ENCODE peak calls at places on chromosome 15, in ten cellular contexts. U is HepG2; P is iPS DF 6.9; S is cardiac fibroblast; O is CD8-positive, alpha-beta memory T cell; A is adipocyte; W is foreskin fibroblast; E is tibial nerve; L is adrenal gland; Z is coronary artery. V is an unnamed sample.

GRCh38 chr15:51341366-51342248 is at the start of gene GLDN:
- DNase-seq in U (no peak), P (no peak), S (peak; percentile 12), O (no peak), A (peak; percentile 44), W (peak; percentile 59), E (peak; percentile 20), L (no peak), Z (peak; percentile 90), V (no peak)

GRCh38 chr15:82832601-82833209 is 23.3 kb downstream of the WHAMM start:
- DNase-seq in U (no peak), P (no peak), S (peak; percentile 90), O (no peak), A (peak; percentile 81), W (peak; percentile 89), E (no peak), L (no peak), Z (no peak), V (peak; percentile 58)

GRCh38 chr15:69892351-69892750 is 205.4 kb downstream of the TLE3 start:
- DNase-seq in U (no peak), P (no peak), S (no peak), O (no peak), A (no peak), W (no peak), E (no peak), L (no peak), Z (no peak), V (no peak)

GRCh38 chr15:72797834-72798233 is 14.3 kb upstream of the ADPGK start:
- DNase-seq in U (peak; percentile 41), P (no peak), S (no peak), O (no peak), A (no peak), W (no peak), E (no peak), L (no peak), Z (no peak), V (no peak)

GRCh38 chr15:34726407-34727100 is 28.2 kb downstream of the GJD2 start:
- DNase-seq in U (no peak), P (no peak), S (peak; percentile 8), O (no peak), A (peak; percentile 71), W (peak; percentile 45), E (no peak), L (no peak), Z (no peak), V (no peak)

GRCh38 chr15:76185716-76186115 is 125.6 kb downstream of the ETFA start:
- DNase-seq in U (peak; percentile 72), P (peak; percentile 61), S (peak; percentile 91), O (no peak), A (peak; percentile 56), W (peak; percentile 78), E (no peak), L (no peak), Z (no peak), V (no peak)

GRCh38 chr15:74376226-74376625 is 8.8 kb upstream of the CYP11A1 start:
- DNase-seq in U (no peak), P (no peak), S (no peak), O (no peak), A (no peak), W (no peak), E (no peak), L (no peak), Z (peak; percentile 52), V (no peak)

GRCh38 chr15:47820780-47821319 is 103.5 kb downstream of the SEMA6D start:
- DNase-seq in U (no peak), P (no peak), S (peak; percentile 82), O (no peak), A (peak; percentile 61), W (peak; percentile 76), E (no peak), L (no peak), Z (no peak), V (peak; percentile 62)

GRCh38 chr15:62363913-62364312 is 198.8 kb upstream of the C2CD4B start:
- DNase-seq in U (no peak), P (no peak), S (no peak), O (no peak), A (no peak), W (no peak), E (no peak), L (no peak), Z (no peak), V (no peak)

GRCh38 chr15:85588657-85589056 is 206.1 kb downstream of the KLHL25 start:
- DNase-seq in U (no peak), P (no peak), S (peak; percentile 75), O (no peak), A (peak; percentile 57), W (peak; percentile 47), E (no peak), L (no peak), Z (no peak), V (no peak)

GRCh38 chr15:95208988-95209387 is 977.6 kb downstream of the MCTP2 start:
- DNase-seq in U (no peak), P (no peak), S (peak; percentile 37), O (no peak), A (no peak), W (peak; percentile 45), E (no peak), L (no peak), Z (no peak), V (no peak)

GRCh38 chr15:28049594-28049993 is 49.5 kb downstream of the OCA2 start:
- DNase-seq in U (no peak), P (no peak), S (no peak), O (no peak), A (no peak), W (no peak), E (no peak), L (no peak), Z (no peak), V (no peak)

GRCh38 chr15:72271895-72272212 is 500 bp downstream of the PARP6 start:
- DNase-seq in U (no peak), P (no peak), S (peak; percentile 19), O (peak; percentile 12), A (peak; percentile 52), W (peak; percentile 28), E (no peak), L (no peak), Z (no peak), V (no peak)

GRCh38 chr15:47394410-47394809 is 322.9 kb upstream of the SEMA6D start:
- DNase-seq in U (no peak), P (no peak), S (no peak), O (no peak), A (no peak), W (no peak), E (no peak), L (no peak), Z (no peak), V (no peak)

GRCh38 chr15:36880226-36880912 is 220.0 kb downstream of the MEIS2 start:
- DNase-seq in U (no peak), P (no peak), S (no peak), O (no peak), A (no peak), W (no peak), E (no peak), L (no peak), Z (no peak), V (no peak)

GRCh38 chr15:36880913-36881290 is 219.4 kb downstream of the MEIS2 start:
- DNase-seq in U (no peak), P (no peak), S (no peak), O (no peak), A (no peak), W (no peak), E (no peak), L (no peak), Z (no peak), V (no peak)

GRCh38 chr15:36883705-36884355 is 216.5 kb downstream of the MEIS2 start:
- DNase-seq in U (peak; percentile 69), P (peak; percentile 86), S (peak; percentile 91), O (peak; percentile 38), A (peak; percentile 96), W (peak; percentile 92), E (peak; percentile 67), L (peak; percentile 95), Z (peak; percentile 87), V (peak; percentile 53)

GRCh38 chr15:36884404-36885335 is 215.7 kb downstream of the MEIS2 start:
- DNase-seq in U (no peak), P (no peak), S (no peak), O (no peak), A (no peak), W (no peak), E (no peak), L (no peak), Z (no peak), V (no peak)

DNA sequence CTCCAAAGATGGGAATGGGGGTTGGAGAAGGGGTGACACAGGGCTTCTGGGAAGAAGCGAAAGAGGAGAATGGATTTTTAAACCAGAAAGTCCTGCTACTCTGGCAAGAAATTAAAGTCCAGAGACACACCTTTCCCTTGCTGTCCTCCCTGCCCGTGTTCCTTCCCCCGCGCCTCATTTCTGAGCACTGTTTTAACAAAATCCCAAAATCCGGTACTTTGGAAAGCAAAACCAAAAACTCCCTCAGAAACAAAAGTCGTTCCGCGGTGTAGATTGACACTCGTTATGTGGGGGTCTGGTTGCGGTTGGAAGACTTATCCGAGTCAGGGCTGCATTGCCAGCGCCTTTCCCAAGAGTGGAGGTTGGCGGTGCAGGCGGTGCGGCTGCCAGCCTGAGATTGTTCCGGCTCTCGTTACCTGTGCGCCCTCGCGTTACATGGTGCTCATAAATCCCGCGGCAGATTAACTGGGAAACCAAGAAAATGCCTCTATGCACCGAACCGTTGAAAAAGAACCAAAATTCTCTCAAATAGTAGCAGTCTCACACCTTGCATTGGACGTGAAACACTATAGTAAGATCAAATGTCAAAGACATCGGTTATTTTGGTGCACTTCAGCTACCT is 217.8 kb downstream of the MEIS2 start:
- DNase-seq in U (no peak), P (no peak), S (peak; percentile 8), O (no peak), A (peak; percentile 3), W (no peak), E (no peak), L (no peak), Z (no peak), V (no peak)
- H3K4me3 ChIP-seq in U (no peak overlapping the region), P (no peak overlapping the region), S (peak overlapping the region; percentile 31), O (no peak overlapping the region), A (peak overlapping the region; percentile 70), W (peak overlapping the region; percentile 41), E (no peak overlapping the region), L (no peak overlapping the region), Z (peak overlapping the region; percentile 64), V (peak overlapping the region; percentile 4)

GRCh38 chr15:89480505-89480904 is 15.9 kb downstream of the RHCG start:
- DNase-seq in U (no peak), P (no peak), S (no peak), O (no peak), A (no peak), W (no peak), E (no peak), L (no peak), Z (no peak), V (no peak)
- H3K4me3 ChIP-seq in U (no peak overlapping the region), P (no peak overlapping the region), S (no peak overlapping the region), O (no peak overlapping the region), A (no peak overlapping the region), W (no peak overlapping the region), E (no peak overlapping the region), L (no peak overlapping the region), Z (no peak overlapping the region), V (no peak overlapping the region)

GRCh38 chr15:100030586-100031249 is 297.5 kb upstream of the LYSMD4 start:
- DNase-seq in U (no peak), P (no peak), S (peak; percentile 13), O (no peak), A (no peak), W (peak; percentile 39), E (no peak), L (no peak), Z (no peak), V (no peak)
- H3K4me3 ChIP-seq in U (no peak overlapping the region), P (no peak overlapping the region), S (no peak overlapping the region), O (no peak overlapping the region), A (no peak overlapping the region), W (no peak overlapping the region), E (no peak overlapping the region), L (no peak overlapping the region), Z (no peak overlapping the region), V (no peak overlapping the region)

GRCh38 chr15:56731571-56731970 is 1.7 kb downstream of the ZNF280D start:
- DNase-seq in U (no peak), P (no peak), S (no peak), O (no peak), A (no peak), W (no peak), E (no peak), L (no peak), Z (no peak), V (no peak)
- H3K4me3 ChIP-seq in U (peak overlapping the region; percentile 78), P (no peak overlapping the region), S (no peak overlapping the region), O (no peak overlapping the region), A (peak overlapping the region; percentile 84), W (peak overlapping the region; percentile 79), E (peak overlapping the region; percentile 67), L (no peak overlapping the region), Z (peak overlapping the region; percentile 85), V (peak overlapping the region; percentile 60)

V was measured in skeletal muscle cell.